ENCODE peak calls at places on chromosome 20, in ten cellular contexts. T is AG10803, E is AG04450, F is amygdala, O is omental fat pad, N is left ventricle myocardium inferior, R is breast epithelium, W is LoVo, L is foreskin fibroblast, C is AG09309. H is an unnamed sample.

GRCh38 chr20:57198359-57199072 is 67.9 kb downstream of the BMP7 start:
- DNase-seq in T (peak), E (no peak), F (no peak), O (no peak), N (no peak), R (no peak), W (no peak), L (no peak), C (no peak), H (no peak)

GRCh38 chr20:19936801-19937583 is 80.2 kb upstream of the NAA20 start:
- DNase-seq in T (no peak), E (no peak), F (no peak), O (no peak), N (peak), R (no peak), W (no peak), L (no peak), C (no peak), H (no peak)

GRCh38 chr20:17992224-17992637 is 23.4 kb downstream of the MGME1 start:
- DNase-seq in T (no peak), E (no peak), F (no peak), O (no peak), N (no peak), R (no peak), W (no peak), L (no peak), C (no peak), H (no peak)

GRCh38 chr20:23668477-23668951 is 20.3 kb downstream of the CST4 start:
- DNase-seq in T (peak), E (no peak), F (peak), O (peak), N (no peak), R (no peak), W (peak), L (no peak), C (no peak), H (peak)

GRCh38 chr20:62734881-62735280 is 26.2 kb downstream of the NTSR1 start:
- DNase-seq in T (no peak), E (no peak), F (no peak), O (no peak), N (peak), R (peak), W (no peak), L (no peak), C (no peak), H (no peak)

GRCh38 chr20:25470045-25470444 is 62.6 kb downstream of the GINS1 start:
- DNase-seq in T (no peak), E (no peak), F (no peak), O (no peak), N (no peak), R (no peak), W (peak), L (peak), C (no peak), H (no peak)

GRCh38 chr20:21360686-21361085 is 36.6 kb downstream of the NKX2-4 start:
- DNase-seq in T (no peak), E (no peak), F (no peak), O (no peak), N (no peak), R (no peak), W (no peak), L (no peak), C (peak), H (no peak)

GRCh38 chr20:15528386-15529111 is 1044.7 kb downstream of the KIF16B start:
- DNase-seq in T (no peak), E (no peak), F (no peak), O (no peak), N (no peak), R (no peak), W (no peak), L (no peak), C (no peak), H (no peak)

GRCh38 chr20:5297280-5298004 is 19.3 kb downstream of the PROKR2 start:
- DNase-seq in T (peak), E (no peak), F (no peak), O (no peak), N (no peak), R (no peak), W (no peak), L (peak), C (no peak), H (no peak)

GRCh38 chr20:47821481-47822100 is 36.3 kb upstream of the SULF2 start:
- DNase-seq in T (peak), E (no peak), F (no peak), O (no peak), N (no peak), R (no peak), W (peak), L (no peak), C (no peak), H (no peak)

GRCh38 chr20:50387996-50388332 is 122.2 kb upstream of the PTPN1 start:
- DNase-seq in T (no peak), E (no peak), F (no peak), O (no peak), N (no peak), R (no peak), W (no peak), L (no peak), C (no peak), H (no peak)

GRCh38 chr20:40758790-40759189 is 69.8 kb upstream of the MAFB start:
- DNase-seq in T (no peak), E (no peak), F (no peak), O (no peak), N (no peak), R (no peak), W (no peak), L (no peak), C (no peak), H (no peak)

GRCh38 chr20:59242714-59243626 is 57.4 kb upstream of the EDN3 start:
- DNase-seq in T (no peak), E (no peak), F (no peak), O (no peak), N (no peak), R (no peak), W (no peak), L (no peak), C (no peak), H (no peak)

GRCh38 chr20:46810442-46811327 is 84.0 kb upstream of the EYA2 start:
- DNase-seq in T (no peak), E (no peak), F (no peak), O (no peak), N (no peak), R (no peak), W (no peak), L (no peak), C (no peak), H (no peak)

GRCh38 chr20:25867776-25868649 is 171.4 kb upstream of the ZNF337 start:
- DNase-seq in T (peak), E (no peak), F (peak), O (no peak), N (peak), R (no peak), W (no peak), L (peak), C (no peak), H (peak)

GRCh38 chr20:47694021-47694818 is 91.1 kb downstream of the SULF2 start:
- DNase-seq in T (no peak), E (no peak), F (no peak), O (no peak), N (no peak), R (no peak), W (no peak), L (no peak), C (no peak), H (no peak)

GRCh38 chr20:63501818-63502670 is 3.2 kb upstream of the EEF1A2 start:
- DNase-seq in T (no peak), E (no peak), F (peak), O (no peak), N (peak), R (no peak), W (no peak), L (no peak), C (no peak), H (peak)

GRCh38 chr20:63381781-63382431 is 20.8 kb upstream of the CHRNA4 start:
- DNase-seq in T (no peak), E (no peak), F (no peak), O (no peak), N (no peak), R (no peak), W (no peak), L (no peak), C (no peak), H (peak)

GRCh38 chr20:57638895-57639236 is 18.6 kb upstream of the ZBP1 start:
- DNase-seq in T (no peak), E (no peak), F (no peak), O (no peak), N (no peak), R (no peak), W (no peak), L (no peak), C (no peak), H (no peak)

GRCh38 chr20:34500823-34501222 is 15.4 kb upstream of the DYNLRB1 start:
- DNase-seq in T (no peak), E (no peak), F (no peak), O (no peak), N (no peak), R (no peak), W (no peak), L (no peak), C (no peak), H (no peak)

GRCh38 chr20:36480456-36481048 is 60.8 kb upstream of the MYL9 start:
- DNase-seq in T (no peak), E (no peak), F (no peak), O (no peak), N (no peak), R (no peak), W (no peak), L (no peak), C (no peak), H (no peak)

GRCh38 chr20:60228255-60228654 is 270.0 kb downstream of the CDH26 start:
- DNase-seq in T (no peak), E (no peak), F (no peak), O (no peak), N (no peak), R (no peak), W (no peak), L (no peak), C (no peak), H (no peak)

GRCh38 chr20:4519530-4519929 is 202.2 kb upstream of the PRND start:
- DNase-seq in T (no peak), E (no peak), F (no peak), O (no peak), N (no peak), R (no peak), W (no peak), L (no peak), C (no peak), H (no peak)

GRCh38 chr20:7702141-7702540 is 238.1 kb downstream of the HAO1 start:
- DNase-seq in T (no peak), E (no peak), F (no peak), O (no peak), N (no peak), R (no peak), W (no peak), L (peak), C (no peak), H (no peak)

GRCh38 chr20:62361799-62362589 is 5.1 kb downstream of the LAMA5 start:
- DNase-seq in T (no peak), E (no peak), F (no peak), O (no peak), N (peak), R (no peak), W (peak), L (no peak), C (no peak), H (no peak)

GRCh38 chr20:1841554-1842140 is 53.6 kb upstream of the SIRPA start:
- DNase-seq in T (peak), E (no peak), F (peak), O (no peak), N (no peak), R (no peak), W (no peak), L (no peak), C (no peak), H (peak)

GRCh38 chr20:37969949-37970855 is 63.1 kb downstream of the TTI1 start:
- DNase-seq in T (peak), E (no peak), F (no peak), O (no peak), N (no peak), R (no peak), W (no peak), L (no peak), C (no peak), H (no peak)

GRCh38 chr20:6231551-6231950 is 108.7 kb upstream of the FERMT1 start:
- DNase-seq in T (peak), E (no peak), F (no peak), O (no peak), N (no peak), R (no peak), W (no peak), L (no peak), C (no peak), H (no peak)

GRCh38 chr20:48180039-48180438 is 394.8 kb upstream of the SULF2 start:
- DNase-seq in T (no peak), E (no peak), F (no peak), O (no peak), N (no peak), R (no peak), W (no peak), L (no peak), C (no peak), H (no peak)